ENCODE peak calls at places on chromosomes 4 and X, in eight cellular contexts. S is NCI-H1092 treated with DMSO at 0.1 percent for 48 hours, T is fibroblast of mammary gland, F is AG09319, W is NCI-H1417, O is NAMALWA, E is hippocampal formation, I is neural crest cell. R is an unnamed sample.

GRCh38 chr4:54093609-54094240 is 6.2 kb upstream of the GSX2 start:
- DNase-seq in F (no peak), T (no peak), E (no peak), S (no peak), W (no peak), I (no peak), O (no peak), R (no peak)

GRCh38 chr4:54099287-54099958 is 540 bp upstream of the GSX2 start:
- DNase-seq in S (no peak), F (no peak), T (no peak), W (no peak), I (no peak), E (no peak), O (no peak), R (no peak)

GRCh38 chrX:336227-336626 is 17.6 kb upstream of the GTPBP6 start:
- DNase-seq in W (no peak), F (no peak), O (no peak), T (no peak), I (no peak), E (no peak), S (no peak), R (no peak)

GRCh38 chr4:48030470-48030869 is 13.9 kb downstream of the NIPAL1 start:
- DNase-seq in I (no peak), T (no peak), F (no peak), W (no peak), E (no peak), O (no peak), S (no peak), R (no peak)

GRCh38 chrX:16975233-16975632 is 28.8 kb downstream of the REPS2 start:
- DNase-seq in T (no peak), O (peak), E (no peak), F (no peak), I (no peak), W (no peak), S (no peak), R (no peak)

GRCh38 chrX:146581981-146582712 is 227.4 kb upstream of the CXorf51B start:
- DNase-seq in S (no peak), O (no peak), E (no peak), T (no peak), I (no peak), F (no peak), W (no peak), R (no peak)

GRCh38 chrX:38236901-38237615 is 16.4 kb upstream of the SRPX start:
- DNase-seq in I (no peak), S (no peak), E (no peak), T (peak), F (no peak), W (no peak), O (no peak), R (no peak)

GRCh38 chr4:118076958-118077766 is 42.9 kb downstream of the NDST3 start:
- DNase-seq in I (no peak), W (no peak), T (peak), O (peak), S (no peak), F (no peak), E (no peak), R (no peak)

GRCh38 chrX:6029014-6029413 is 199.7 kb downstream of the NLGN4X start:
- DNase-seq in I (no peak), W (no peak), O (no peak), S (no peak), E (no peak), F (no peak), T (no peak), R (no peak)

GRCh38 chrX:109934434-109934833 is 68.5 kb upstream of the TMEM164 start:
- DNase-seq in O (no peak), E (no peak), I (no peak), S (no peak), W (no peak), T (peak), F (no peak), R (no peak)

GRCh38 chr4:8872402-8873291 is 1.0 kb upstream of the HMX1 start:
- DNase-seq in S (no peak), F (no peak), O (no peak), W (no peak), I (no peak), T (no peak), E (no peak), R (no peak)

GRCh38 chr4:48109413-48110263 is 24.4 kb downstream of the TXK start:
- DNase-seq in W (peak), F (no peak), O (peak), S (peak), E (no peak), I (no peak), T (peak), R (peak)

GRCh38 chr4:154602404-154603020 is 9.9 kb downstream of the FGG start:
- DNase-seq in W (no peak), E (no peak), T (peak), F (no peak), I (no peak), O (no peak), S (no peak), R (no peak)

GRCh38 chrX:73401591-73402266 is 45.1 kb upstream of the CDX4 start:
- DNase-seq in I (peak), W (no peak), F (no peak), E (no peak), S (no peak), O (no peak), T (no peak), R (no peak)

GRCh38 chr4:61520688-61521160 is 320.6 kb downstream of the ADGRL3 start:
- DNase-seq in I (no peak), T (peak), O (no peak), E (no peak), F (no peak), W (no peak), S (no peak), R (peak)

GRCh38 chr4:183541081-183542045 is 36.5 kb downstream of the ING2 start:
- DNase-seq in W (peak), E (no peak), S (peak), T (peak), I (no peak), O (no peak), F (peak), R (no peak)

GRCh38 chrX:96722793-96723192 is 38.2 kb downstream of the DIAPH2 start:
- DNase-seq in I (no peak), T (no peak), F (no peak), O (no peak), W (no peak), E (no peak), S (no peak), R (no peak)

GRCh38 chrX:55196688-55197087 is 23.5 kb upstream of the PAGE5 start:
- DNase-seq in F (no peak), T (no peak), W (no peak), I (no peak), S (no peak), O (no peak), E (no peak), R (no peak)

GRCh38 chrX:46184749-46185148 is 360.5 kb downstream of the ZNF674 start:
- DNase-seq in E (no peak), F (no peak), I (no peak), T (peak), W (no peak), O (no peak), S (no peak), R (no peak)

GRCh38 chrX:70313503-70313902 is 23.6 kb downstream of the KIF4A start:
- DNase-seq in T (peak), O (no peak), S (no peak), F (no peak), I (no peak), E (no peak), W (no peak), R (no peak)

GRCh38 chr4:145686991-145687390 is 7.0 kb downstream of the C4orf51 start:
- DNase-seq in W (no peak), O (no peak), E (no peak), I (no peak), T (no peak), S (no peak), F (no peak), R (no peak)

GRCh38 chr4:2302387-2303119 is 40.6 kb upstream of the MXD4 start:
- DNase-seq in S (no peak), T (no peak), E (no peak), I (no peak), W (no peak), O (no peak), F (no peak), R (no peak)

GRCh38 chr4:65046496-65047101 is 623.7 kb downstream of the EPHA5 start:
- DNase-seq in O (no peak), T (peak), I (no peak), F (no peak), E (no peak), S (no peak), W (no peak), R (no peak)

GRCh38 chr4:59698041-59698440 is 1502.1 kb upstream of the ADGRL3 start:
- DNase-seq in W (no peak), O (peak), E (no peak), T (no peak), S (no peak), I (no peak), F (no peak), R (no peak)

GRCh38 chr4:115233600-115233999 is 120.2 kb upstream of the NDST4 start:
- DNase-seq in O (no peak), F (no peak), I (no peak), S (no peak), T (no peak), W (no peak), E (no peak), R (no peak)

GRCh38 chrX:148902581-148902980 is 402.2 kb downstream of the AFF2 start:
- DNase-seq in O (no peak), W (no peak), F (no peak), T (no peak), S (no peak), E (no peak), I (no peak), R (no peak)

GRCh38 chr4:80507077-80507476 is 171.5 kb downstream of the CFAP299 start:
- DNase-seq in I (no peak), T (no peak), F (no peak), W (no peak), E (no peak), O (peak), S (no peak), R (no peak)

GRCh38 chr4:119038465-119038864 is 97.2 kb upstream of the MYOZ2 start:
- DNase-seq in E (no peak), F (no peak), I (no peak), W (no peak), T (peak), S (no peak), O (no peak), R (no peak)

GRCh38 chr4:171594293-171594692 is 218.9 kb upstream of the GALNTL6 start:
- DNase-seq in E (no peak), O (no peak), F (no peak), T (no peak), I (no peak), S (no peak), W (no peak), R (no peak)

GRCh38 chr4:56656346-56656643 is 24.8 kb downstream of the HOPX start:
- DNase-seq in T (no peak), F (no peak), O (no peak), I (peak), E (no peak), W (no peak), S (no peak), R (no peak)